ENCODE peak calls at places on chromosome 6, in four cellular contexts. E, U, B and P are unnamed samples.

GRCh38 chr6:170295519-170296422 is 4.9 kb upstream of the DLL1 start:
- DNase-seq in E (no peak), U (peak; percentile 52), B (no peak), P (peak; percentile 78)

GRCh38 chr6:28336284-28337024 is 506 bp upstream of the ZSCAN31 start:
- DNase-seq in E (no peak), U (no peak), B (peak; percentile 60), P (no peak)

GRCh38 chr6:163529605-163530004 is 115.1 kb downstream of the QKI start:
- DNase-seq in E (no peak), U (no peak), B (peak; percentile 86), P (no peak)

GRCh38 chr6:147506704-147507114 is 1.8 kb upstream of the SAMD5 start:
- DNase-seq in E (peak; percentile 70), U (peak; percentile 81), B (no peak), P (peak; percentile 91)

GRCh38 chr6:729646-730320 is 36.8 kb upstream of the EXOC2 start:
- DNase-seq in E (no peak), U (no peak), B (no peak), P (no peak)

GRCh38 chr6:119264854-119265397 is 84.6 kb downstream of the MAN1A1 start:
- DNase-seq in E (no peak), U (no peak), B (no peak), P (no peak)

GRCh38 chr6:128117916-128118315 is 217.1 kb upstream of the THEMIS start:
- DNase-seq in E (no peak), U (no peak), B (no peak), P (no peak)

GRCh38 chr6:137728386-137729349 is 138.4 kb upstream of the TNFAIP3 start:
- DNase-seq in E (peak; percentile 46), U (no peak), B (no peak), P (no peak)

GRCh38 chr6:110813813-110814487 is 1.3 kb downstream of the CDK19 start:
- DNase-seq in E (no peak), U (no peak), B (no peak), P (no peak)

GRCh38 chr6:106805771-106806170 is 168.8 kb downstream of the CD24 start:
- DNase-seq in E (no peak), U (no peak), B (no peak), P (no peak)

GRCh38 chr6:106811088-106811686 is 163.3 kb downstream of the CD24 start:
- DNase-seq in E (no peak), U (no peak), B (no peak), P (no peak)

GRCh38 chr6:106808758-106809157 is 165.8 kb downstream of the CD24 start:
- DNase-seq in E (no peak), U (no peak), B (no peak), P (no peak)

GRCh38 chr6:106805017-106805335 is 169.6 kb downstream of the CD24 start:
- DNase-seq in E (no peak), U (no peak), B (no peak), P (no peak)

DNA sequence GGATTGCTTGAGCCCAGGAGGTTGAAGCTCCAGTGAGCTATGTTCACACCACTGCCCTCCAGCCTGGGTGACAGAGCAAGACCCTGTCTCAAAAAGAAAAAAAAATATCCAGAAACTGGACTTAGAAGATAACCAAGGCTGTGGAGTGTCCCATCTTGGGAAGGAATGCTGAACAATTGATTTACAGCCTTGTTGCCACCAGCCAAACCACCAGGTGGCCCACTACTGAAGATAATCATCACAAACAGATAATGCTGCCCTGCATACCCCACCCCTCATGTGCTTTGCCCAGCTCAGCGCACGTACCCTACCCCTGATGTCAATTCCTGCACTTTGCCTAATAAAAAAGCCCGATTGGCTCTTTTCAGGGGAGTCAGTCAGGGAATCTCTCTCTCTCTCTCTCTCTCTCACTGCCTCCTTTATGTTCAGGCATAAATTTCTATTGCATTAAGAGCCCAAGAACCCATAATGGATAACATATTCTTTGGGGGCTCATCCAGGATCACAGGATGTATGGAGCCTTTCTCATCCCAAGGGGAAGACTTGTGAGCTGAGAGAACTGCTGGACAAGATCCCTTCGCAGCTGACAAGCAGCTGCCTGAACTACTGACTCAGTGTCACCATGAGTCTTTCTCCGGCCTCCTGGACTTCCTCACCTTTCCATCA is 166.4 kb downstream of the CD24 start:
- DNase-seq in E (no peak), U (no peak), B (no peak), P (no peak)
- TF ChIP-seq CTCF in E (no peak), U (no peak), B (no peak), P (no peak)

GRCh38 chr6:82712826-82713225 is 349.2 kb downstream of the TPBG start:
- DNase-seq in E (no peak), U (no peak), B (no peak), P (no peak)
- TF ChIP-seq CTCF in E (peak; percentile 21), U (peak; percentile 61), B (peak; percentile 26), P (peak; percentile 72)

GRCh38 chr6:37732688-37733087 is 35.0 kb upstream of the MDGA1 start:
- DNase-seq in E (no peak), U (no peak), B (no peak), P (no peak)
- TF ChIP-seq CTCF in E (no peak), U (no peak), B (no peak), P (no peak)

GRCh38 chr6:32829495-32829894 is 9.0 kb downstream of the TAP2 start:
- DNase-seq in E (no peak), U (no peak), B (no peak), P (no peak)

GRCh38 chr6:32830017-32830416 is 8.5 kb downstream of the TAP2 start:
- DNase-seq in E (no peak), U (no peak), B (no peak), P (no peak)

GRCh38 chr6:32830936-32831335 is 7.6 kb downstream of the TAP2 start:
- DNase-seq in E (no peak), U (no peak), B (no peak), P (no peak)

GRCh38 chr6:32826996-32827395 is 10.2 kb upstream of the HLA-DOB start:
- DNase-seq in E (no peak), U (no peak), B (no peak), P (no peak)

DNA sequence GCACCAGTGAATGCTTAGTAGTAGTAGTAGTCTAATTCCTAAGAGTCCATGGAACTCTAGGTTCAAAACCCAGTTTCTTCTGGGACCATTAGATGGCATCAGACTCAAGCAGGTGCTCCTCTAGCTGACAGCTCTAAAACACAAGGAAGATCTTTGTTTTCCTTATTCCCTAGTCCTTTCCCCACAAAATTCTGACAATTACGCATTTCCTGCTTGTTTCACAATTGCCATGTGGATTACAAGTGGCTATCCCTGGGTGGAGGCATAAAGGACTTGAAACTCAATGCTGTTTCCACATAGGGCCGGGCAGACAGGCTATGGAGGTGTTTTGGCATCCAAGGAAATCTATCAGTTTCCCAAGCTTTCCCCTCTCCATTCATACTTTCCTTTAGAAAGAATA is 9.2 kb upstream of the HLA-DOB start:
- DNase-seq in E (no peak), U (no peak), B (no peak), P (no peak)
- TF ChIP-seq CTCF in E (peak; percentile 50), U (peak; percentile 45), B (peak; percentile 33), P (no peak)

GRCh38 chr6:135183532-135184440 is 2.7 kb downstream of the MYB start:
- DNase-seq in E (no peak), U (peak; percentile 29), B (no peak), P (peak; percentile 61)
- TF ChIP-seq CTCF in E (peak; percentile 27), U (peak; percentile 67), B (peak; percentile 64), P (peak; percentile 56)

GRCh38 chr6:156407334-156407733 is 369.8 kb upstream of the ARID1B start:
- DNase-seq in E (no peak), U (no peak), B (no peak), P (no peak)

GRCh38 chr6:156406688-156407087 is 370.5 kb upstream of the ARID1B start:
- DNase-seq in E (no peak), U (no peak), B (no peak), P (no peak)

GRCh38 chr6:156406099-156406498 is 371.1 kb upstream of the ARID1B start:
- DNase-seq in E (no peak), U (no peak), B (no peak), P (no peak)

GRCh38 chr6:156413156-156413555 is 364.0 kb upstream of the ARID1B start:
- DNase-seq in E (no peak), U (no peak), B (no peak), P (no peak)

GRCh38 chr6:156410649-156411048 is 366.5 kb upstream of the ARID1B start:
- DNase-seq in E (no peak), U (no peak), B (no peak), P (no peak)
- TF ChIP-seq CTCF in E (peak; percentile 17), U (peak; percentile 58), B (no peak), P (peak; percentile 60)

GRCh38 chr6:73985891-73986290 is 289.9 kb downstream of the CD109 start:
- DNase-seq in E (no peak), U (no peak), B (peak; percentile 60), P (no peak)
- TF ChIP-seq CTCF in E (no peak), U (no peak), B (peak; percentile 52), P (no peak)